ENCODE peak calls at places on chromosome 7, in nine cellular contexts. S is IMR-90, X is neuronal stem cell, B is small intestine, E is A549, A is HFF-Myc, M is fibroblast of lung, F is GM06990, Y is spleen. T is an unnamed sample.

GRCh38 chr7:17446340-17446739 is 147.9 kb downstream of the AHR start:
- DNase-seq in S (no peak), M (no peak), F (no peak), Y (no peak), X (no peak), A (no peak), B (no peak), E (no peak), T (no peak)

GRCh38 chr7:105623378-105623777 is 42.1 kb upstream of the EFCAB10 start:
- DNase-seq in E (no peak), B (no peak), S (no peak), M (no peak), X (no peak), Y (no peak), A (no peak), F (no peak), T (no peak)

GRCh38 chr7:114051871-114052324 is 133.1 kb upstream of the PPP1R3A start:
- DNase-seq in X (no peak), Y (no peak), F (peak; percentile 24), E (no peak), A (no peak), S (no peak), M (no peak), B (no peak), T (no peak)

GRCh38 chr7:96658011-96658391 is 51.6 kb downstream of the SEM1 start:
- DNase-seq in F (no peak), E (no peak), A (no peak), S (no peak), Y (no peak), B (no peak), M (no peak), X (no peak), T (no peak)

GRCh38 chr7:158621042-158621441 is 33.4 kb upstream of the PTPRN2 start:
- DNase-seq in S (no peak), M (no peak), X (no peak), E (no peak), B (no peak), Y (no peak), F (no peak), A (no peak), T (no peak)

GRCh38 chr7:105126436-105126975 is 112.5 kb downstream of the KMT2E start:
- DNase-seq in E (no peak), M (peak; percentile 33), X (no peak), A (no peak), F (no peak), Y (no peak), S (peak; percentile 30), B (no peak), T (no peak)

GRCh38 chr7:29839302-29839701 is 33.0 kb downstream of the WIPF3 start:
- DNase-seq in A (peak; percentile 31), F (no peak), B (no peak), X (no peak), S (peak; percentile 66), Y (no peak), M (peak; percentile 79), E (peak; percentile 60), T (no peak)

GRCh38 chr7:157088136-157088535 is 50.6 kb upstream of the UBE3C start:
- DNase-seq in M (no peak), E (no peak), F (no peak), S (no peak), B (no peak), A (no peak), X (no peak), Y (peak; percentile 39), T (no peak)

GRCh38 chr7:100397336-100398081 is 24.2 kb downstream of the PILRA start:
- DNase-seq in M (no peak), E (no peak), F (no peak), Y (peak; percentile 79), X (no peak), B (no peak), A (no peak), S (no peak), T (no peak)

GRCh38 chr7:100398239-100398638 is 25.0 kb downstream of the PILRA start:
- DNase-seq in M (no peak), B (no peak), E (no peak), X (no peak), S (no peak), Y (no peak), F (no peak), A (no peak), T (no peak)

GRCh38 chr7:100393233-100393905 is 20.1 kb downstream of the PILRA start:
- DNase-seq in M (no peak), Y (no peak), S (no peak), E (no peak), A (no peak), B (no peak), X (no peak), F (no peak), T (no peak)

GRCh38 chr7:100394077-100394476 is 20.8 kb downstream of the PILRA start:
- DNase-seq in A (no peak), M (no peak), Y (no peak), F (no peak), S (no peak), B (no peak), E (no peak), X (no peak), T (no peak)

DNA sequence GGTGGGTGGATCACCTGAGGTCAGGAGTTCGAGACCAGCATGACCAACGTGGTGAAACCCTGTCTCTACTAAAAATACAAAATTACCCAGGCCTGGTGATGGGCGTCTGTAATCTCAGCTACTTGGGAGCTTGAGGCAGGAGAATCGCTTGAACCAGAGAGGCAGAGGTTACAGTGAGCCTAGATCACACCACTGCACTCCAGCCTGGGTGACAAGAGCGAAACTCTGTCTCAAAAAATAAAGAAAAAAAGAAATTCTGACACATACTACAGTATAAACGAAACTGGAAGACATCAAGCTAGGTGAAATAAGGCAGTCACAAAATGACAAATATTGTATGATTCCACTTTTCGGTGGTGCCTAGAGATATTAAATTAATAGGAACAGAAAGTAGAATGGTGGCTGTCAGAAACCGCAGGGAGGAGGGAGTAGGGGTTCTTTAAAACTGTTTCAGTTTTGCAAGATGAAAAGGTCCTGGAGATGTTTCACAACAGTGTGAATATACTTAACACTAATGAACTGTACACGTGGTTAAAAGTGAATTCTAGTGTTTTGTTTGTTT is 23.2 kb downstream of the PILRA start:
- DNase-seq in A (no peak), Y (no peak), S (no peak), X (no peak), E (no peak), B (peak; percentile 19), F (peak; percentile 86), M (no peak), T (peak; percentile 38)
- H3K4me3 ChIP-seq in A (no peak overlapping the region), Y (no peak overlapping the region), S (no peak overlapping the region), X (no peak overlapping the region), E (no peak overlapping the region), B (no peak overlapping the region), F (no peak overlapping the region), M (no peak overlapping the region), T (no peak overlapping the region)

DNA sequence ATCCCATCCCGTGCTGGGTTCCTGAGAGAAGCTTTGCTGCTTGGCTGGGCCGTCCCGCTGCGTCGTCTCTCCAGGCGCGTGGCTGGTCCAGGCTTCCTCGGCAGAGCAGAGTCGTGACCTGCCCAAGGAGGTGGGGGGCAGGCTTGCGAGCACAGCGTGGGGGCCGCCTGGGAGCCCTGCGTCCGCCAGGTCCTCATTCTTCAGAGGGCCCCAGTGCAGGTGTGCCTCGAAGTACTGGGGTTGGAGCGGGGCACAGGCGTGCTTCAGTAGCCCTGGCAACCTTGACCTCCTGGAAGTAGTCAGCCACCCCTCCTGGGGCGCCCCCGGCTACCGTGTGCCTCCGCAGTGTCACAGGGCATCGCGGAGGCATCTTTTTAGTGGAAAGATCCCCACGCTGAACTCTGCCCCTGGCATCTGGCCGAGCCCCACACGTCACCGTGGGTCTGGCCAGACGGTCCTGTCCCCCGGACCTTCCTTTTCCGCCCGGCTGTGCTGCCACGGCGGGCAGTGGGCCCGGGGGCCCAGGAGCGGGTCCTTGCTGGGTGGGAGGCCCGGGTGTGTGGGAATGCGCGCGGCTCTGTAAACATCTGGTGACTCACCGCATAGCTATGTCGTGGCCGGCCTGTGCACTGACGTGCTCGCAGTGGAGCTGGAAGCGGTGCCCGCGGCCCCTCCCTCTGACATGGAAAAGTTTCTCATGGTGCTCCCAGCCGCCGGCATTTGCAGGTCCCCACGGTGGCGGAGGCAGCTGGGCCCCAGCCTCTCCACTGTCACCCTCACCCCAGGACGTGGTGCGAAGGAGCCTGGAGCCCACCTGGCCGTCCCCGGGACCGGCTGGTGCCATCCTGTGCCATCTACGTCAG is 6.5 kb downstream of the MAFK start:
- DNase-seq in E (peak; percentile 98), Y (peak; percentile 86), X (peak; percentile 77), S (peak; percentile 99), F (no peak), M (peak; percentile 99), A (peak; percentile 90), B (peak; percentile 91), T (no peak)
- H3K4me3 ChIP-seq in E (peak overlapping the region; percentile 98), Y (peak overlapping the region; percentile 17), X (no peak overlapping the region), S (peak overlapping the region; percentile 41), F (no peak overlapping the region), M (peak overlapping the region; percentile 60), A (peak overlapping the region; percentile 43), B (peak overlapping the region; percentile 53), T (no peak overlapping the region)

DNA sequence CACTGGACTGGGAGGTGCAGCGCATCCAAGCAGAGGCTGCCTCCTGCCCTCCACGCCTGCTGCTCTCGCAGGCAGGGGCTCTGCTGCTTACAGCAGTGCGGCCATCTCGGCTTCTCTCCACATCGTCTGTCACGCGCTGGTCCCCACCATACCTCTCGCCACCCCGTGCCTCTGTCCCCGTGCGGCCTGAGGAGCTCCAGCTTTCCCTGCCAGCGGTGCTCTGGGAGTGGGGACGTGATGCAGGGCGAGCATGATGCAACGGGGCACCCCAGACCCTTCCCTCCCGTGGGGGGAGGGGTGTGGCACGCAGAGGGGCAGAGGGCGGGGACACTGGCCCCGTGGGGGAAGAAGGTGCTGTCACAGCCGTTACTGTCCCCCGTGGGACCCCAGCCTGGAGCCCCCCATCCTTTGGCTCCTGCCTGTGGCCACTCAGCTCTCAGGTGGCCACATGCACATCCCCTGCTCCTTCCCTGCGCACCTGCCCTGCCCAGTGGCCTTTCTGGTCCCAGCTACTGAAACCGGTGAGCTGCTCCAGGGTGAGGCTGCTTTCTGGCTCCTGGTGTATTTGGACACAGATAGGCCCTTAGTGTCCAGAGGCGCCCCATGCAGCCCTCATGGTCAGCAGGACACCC is 9.0 kb downstream of the GET4 start:
- DNase-seq in M (no peak), A (no peak), E (no peak), Y (peak; percentile 74), F (no peak), S (no peak), X (no peak), B (no peak), T (no peak)
- H3K4me3 ChIP-seq in M (no peak overlapping the region), A (no peak overlapping the region), E (no peak overlapping the region), Y (no peak overlapping the region), F (no peak overlapping the region), S (no peak overlapping the region), X (peak overlapping the region; percentile 28), B (no peak overlapping the region), T (no peak overlapping the region)

GRCh38 chr7:90773269-90773668 is 177.1 kb downstream of the CDK14 start:
- DNase-seq in B (no peak), F (no peak), X (no peak), S (no peak), M (no peak), A (no peak), E (no peak), Y (no peak), T (no peak)

GRCh38 chr7:90772410-90772809 is 176.3 kb downstream of the CDK14 start:
- DNase-seq in B (no peak), M (no peak), X (no peak), F (no peak), A (no peak), E (no peak), Y (no peak), S (no peak), T (no peak)

GRCh38 chr7:90771281-90771680 is 175.2 kb downstream of the CDK14 start:
- DNase-seq in E (no peak), Y (no peak), M (peak; percentile 65), S (peak; percentile 61), X (no peak), F (no peak), B (no peak), A (no peak), T (no peak)

GRCh38 chr7:90775383-90775965 is 179.4 kb downstream of the CDK14 start:
- DNase-seq in B (no peak), S (no peak), A (no peak), X (no peak), Y (no peak), E (no peak), M (no peak), F (no peak), T (no peak)

GRCh38 chr7:90777075-90777864 is 181.1 kb downstream of the CDK14 start:
- DNase-seq in A (no peak), B (no peak), F (no peak), S (no peak), Y (no peak), E (no peak), M (no peak), X (no peak), T (no peak)
- H3K4me3 ChIP-seq in A (no peak overlapping the region), B (no peak overlapping the region), F (peak overlapping the region; percentile 0), S (no peak overlapping the region), Y (no peak overlapping the region), E (no peak overlapping the region), M (no peak overlapping the region), X (no peak overlapping the region), T (no peak overlapping the region)